ENCODE peak calls at places on chromosomes 13 and 19, in four cellular contexts. One of them, this sample, is unnamed.

GRCh38 chr13:113453962-113454361 is 674 bp upstream of the ADPRHL1 start:
- DNase-seq in C1 segment of cervical spinal cord: no peak
- DNase-seq in posterior vena cava: peak; percentile 17
- DNase-seq in immature natural killer cell: no peak
- DNase-seq in this sample: no peak

GRCh38 chr19:48480476-48481190 is 11.5 kb downstream of the CYTH2 start:
- DNase-seq in C1 segment of cervical spinal cord: peak; percentile 81
- DNase-seq in posterior vena cava: no peak
- DNase-seq in immature natural killer cell: peak; percentile 57
- DNase-seq in this sample: no peak

GRCh38 chr19:32866061-32866460 is 3.5 kb downstream of the SLC7A9 start:
- DNase-seq in C1 segment of cervical spinal cord: no peak
- DNase-seq in posterior vena cava: peak; percentile 55
- DNase-seq in immature natural killer cell: no peak
- DNase-seq in this sample: no peak

GRCh38 chr19:29067831-29068230 is 145.1 kb downstream of the UQCRFS1 start:
- DNase-seq in C1 segment of cervical spinal cord: no peak
- DNase-seq in posterior vena cava: no peak
- DNase-seq in immature natural killer cell: no peak
- DNase-seq in this sample: no peak

GRCh38 chr13:71054358-71054757 is 812.6 kb downstream of the DACH1 start:
- DNase-seq in C1 segment of cervical spinal cord: no peak
- DNase-seq in posterior vena cava: no peak
- DNase-seq in immature natural killer cell: no peak
- DNase-seq in this sample: no peak

GRCh38 chr19:18612772-18613588 is at the start of gene TMEM59L:
- DNase-seq in C1 segment of cervical spinal cord: peak; percentile 39
- DNase-seq in posterior vena cava: no peak
- DNase-seq in immature natural killer cell: peak; percentile 34
- DNase-seq in this sample: no peak

GRCh38 chr13:101552797-101553196 is 100.3 kb downstream of the ITGBL1 start:
- DNase-seq in C1 segment of cervical spinal cord: no peak
- DNase-seq in posterior vena cava: no peak
- DNase-seq in immature natural killer cell: no peak
- DNase-seq in this sample: no peak

GRCh38 chr13:100140441-100140840 is 51.5 kb downstream of the PCCA start:
- DNase-seq in C1 segment of cervical spinal cord: no peak
- DNase-seq in posterior vena cava: no peak
- DNase-seq in immature natural killer cell: no peak
- DNase-seq in this sample: no peak

GRCh38 chr13:49569993-49570689 is 15.2 kb downstream of the RCBTB1 start:
- DNase-seq in C1 segment of cervical spinal cord: no peak
- DNase-seq in posterior vena cava: no peak
- DNase-seq in immature natural killer cell: no peak
- DNase-seq in this sample: no peak

GRCh38 chr19:35938282-35939224 is 2.4 kb downstream of the LRFN3 start:
- DNase-seq in C1 segment of cervical spinal cord: no peak
- DNase-seq in posterior vena cava: no peak
- DNase-seq in immature natural killer cell: no peak
- DNase-seq in this sample: no peak

GRCh38 chr19:3234800-3235199 is 10.3 kb downstream of the CELF5 start:
- DNase-seq in C1 segment of cervical spinal cord: no peak
- DNase-seq in posterior vena cava: no peak
- DNase-seq in immature natural killer cell: no peak
- DNase-seq in this sample: no peak

GRCh38 chr19:40719414-40719894 is 2.5 kb downstream of the ITPKC start:
- DNase-seq in C1 segment of cervical spinal cord: no peak
- DNase-seq in posterior vena cava: no peak
- DNase-seq in immature natural killer cell: no peak
- DNase-seq in this sample: no peak

GRCh38 chr13:99044764-99045163 is 66.9 kb upstream of the DOCK9 start:
- DNase-seq in C1 segment of cervical spinal cord: no peak
- DNase-seq in posterior vena cava: no peak
- DNase-seq in immature natural killer cell: no peak
- DNase-seq in this sample: no peak

GRCh38 chr13:77544365-77544764 is 8.9 kb downstream of the SCEL start:
- DNase-seq in C1 segment of cervical spinal cord: peak; percentile 13
- DNase-seq in posterior vena cava: peak; percentile 86
- DNase-seq in immature natural killer cell: no peak
- DNase-seq in this sample: no peak

GRCh38 chr13:30873519-30873918 is 32.6 kb upstream of the MEDAG start:
- DNase-seq in C1 segment of cervical spinal cord: no peak
- DNase-seq in posterior vena cava: no peak
- DNase-seq in immature natural killer cell: no peak
- DNase-seq in this sample: no peak

GRCh38 chr19:6730153-6730804 is 7.1 kb downstream of the GPR108 start:
- DNase-seq in C1 segment of cervical spinal cord: no peak
- DNase-seq in posterior vena cava: peak; percentile 91
- DNase-seq in immature natural killer cell: no peak
- DNase-seq in this sample: no peak

GRCh38 chr13:31209172-31209818 is 9.5 kb downstream of the B3GLCT start:
- DNase-seq in C1 segment of cervical spinal cord: peak; percentile 9
- DNase-seq in posterior vena cava: no peak
- DNase-seq in immature natural killer cell: peak; percentile 17
- DNase-seq in this sample: no peak

GRCh38 chr13:87052731-87053130 is 618.4 kb upstream of the SLITRK5 start:
- DNase-seq in C1 segment of cervical spinal cord: no peak
- DNase-seq in posterior vena cava: no peak
- DNase-seq in immature natural killer cell: no peak
- DNase-seq in this sample: no peak

GRCh38 chr13:73429691-73430090 is 370.9 kb downstream of the KLF5 start:
- DNase-seq in C1 segment of cervical spinal cord: no peak
- DNase-seq in posterior vena cava: no peak
- DNase-seq in immature natural killer cell: no peak
- DNase-seq in this sample: no peak

GRCh38 chr19:1783874-1784273 is 28.2 kb downstream of the ATP8B3 start:
- DNase-seq in C1 segment of cervical spinal cord: no peak
- DNase-seq in posterior vena cava: no peak
- DNase-seq in immature natural killer cell: no peak
- DNase-seq in this sample: no peak

GRCh38 chr13:75770164-75771145 is 134.3 kb downstream of the LMO7 start:
- DNase-seq in C1 segment of cervical spinal cord: no peak
- DNase-seq in posterior vena cava: no peak
- DNase-seq in immature natural killer cell: no peak
- DNase-seq in this sample: no peak

GRCh38 chr13:112079696-112080095 is 12.7 kb downstream of the SOX1 start:
- DNase-seq in C1 segment of cervical spinal cord: no peak
- DNase-seq in posterior vena cava: no peak
- DNase-seq in immature natural killer cell: no peak
- DNase-seq in this sample: no peak

GRCh38 chr13:102724923-102725322 is 30.1 kb upstream of the METTL21C start:
- DNase-seq in C1 segment of cervical spinal cord: no peak
- DNase-seq in posterior vena cava: no peak
- DNase-seq in immature natural killer cell: peak; percentile 13
- DNase-seq in this sample: peak; percentile 57

GRCh38 chr13:113121928-113122420 is 625 bp upstream of the F10 start:
- DNase-seq in C1 segment of cervical spinal cord: no peak
- DNase-seq in posterior vena cava: peak; percentile 82
- DNase-seq in immature natural killer cell: no peak
- DNase-seq in this sample: no peak

GRCh38 chr19:934865-935422 is 9.1 kb downstream of the ARID3A start:
- DNase-seq in C1 segment of cervical spinal cord: peak; percentile 74
- DNase-seq in posterior vena cava: peak; percentile 95
- DNase-seq in immature natural killer cell: peak; percentile 54
- DNase-seq in this sample: peak; percentile 85

GRCh38 chr13:69737129-69737935 is 370.3 kb upstream of the ATXN8OS start:
- DNase-seq in C1 segment of cervical spinal cord: no peak
- DNase-seq in posterior vena cava: no peak
- DNase-seq in immature natural killer cell: no peak
- DNase-seq in this sample: no peak

GRCh38 chr13:114074671-114075315 is 57.6 kb downstream of the RASA3 start:
- DNase-seq in C1 segment of cervical spinal cord: no peak
- DNase-seq in posterior vena cava: peak; percentile 68
- DNase-seq in immature natural killer cell: no peak
- DNase-seq in this sample: no peak

GRCh38 chr13:102122147-102122546 is 279.7 kb downstream of the FGF14 start:
- DNase-seq in C1 segment of cervical spinal cord: no peak
- DNase-seq in posterior vena cava: no peak
- DNase-seq in immature natural killer cell: no peak
- DNase-seq in this sample: no peak

GRCh38 chr13:29137016-29137415 is 316.9 kb downstream of the MTUS2 start:
- DNase-seq in C1 segment of cervical spinal cord: no peak
- DNase-seq in posterior vena cava: no peak
- DNase-seq in immature natural killer cell: no peak
- DNase-seq in this sample: no peak

GRCh38 chr19:13078897-13079541 is 23.6 kb downstream of the LYL1 start:
- DNase-seq in C1 segment of cervical spinal cord: peak; percentile 66
- DNase-seq in posterior vena cava: no peak
- DNase-seq in immature natural killer cell: no peak
- DNase-seq in this sample: no peak

GRCh38 chr13:70613295-70613694 is 505.0 kb upstream of the KLHL1 start:
- DNase-seq in C1 segment of cervical spinal cord: no peak
- DNase-seq in posterior vena cava: no peak
- DNase-seq in immature natural killer cell: no peak
- DNase-seq in this sample: no peak

GRCh38 chr19:35345671-35346111 is 2.0 kb upstream of the FFAR1 start:
- DNase-seq in C1 segment of cervical spinal cord: no peak
- DNase-seq in posterior vena cava: no peak
- DNase-seq in immature natural killer cell: no peak
- DNase-seq in this sample: no peak

This sample was measured in GF-D8.